ENCODE peak calls at places on chromosomes 3 and 15, in five cellular contexts. One of them, this sample, is unnamed. For H3K36me3 and H3K4me1, the result is how much of the 10 kb centered on the place peaks cover.

GRCh38 chr3:60803156-60803555 is 448.1 kb downstream of the FHIT start:
- DNase-seq in cardiac muscle cell: no peak
- DNase-seq in K562: no peak
- DNase-seq in IMR-90: no peak
- DNase-seq in spleen: no peak
- DNase-seq in this sample: no peak

GRCh38 chr15:79990997-79991334 is 20.0 kb upstream of the BCL2A1 start:
- DNase-seq in spleen: no peak
- DNase-seq in IMR-90: no peak
- DNase-seq in K562: no peak
- DNase-seq in cardiac muscle cell: no peak
- DNase-seq in this sample: no peak

GRCh38 chr3:42822828-42823227 is 13.6 kb downstream of the ACKR2 start:
- DNase-seq in spleen: no peak
- DNase-seq in cardiac muscle cell: no peak
- DNase-seq in K562: no peak
- DNase-seq in IMR-90: peak
- DNase-seq in this sample: no peak

GRCh38 chr3:85939026-85939616 is 980.3 kb downstream of the CADM2 start:
- DNase-seq in cardiac muscle cell: no peak
- DNase-seq in K562: no peak
- DNase-seq in spleen: no peak
- DNase-seq in IMR-90: no peak
- DNase-seq in this sample: no peak

GRCh38 chr3:81437683-81438082 is 323.8 kb downstream of the GBE1 start:
- DNase-seq in cardiac muscle cell: no peak
- DNase-seq in spleen: no peak
- DNase-seq in K562: no peak
- DNase-seq in IMR-90: no peak
- DNase-seq in this sample: no peak

GRCh38 chr3:174325834-174326705 is 533.1 kb upstream of the NAALADL2 start:
- DNase-seq in K562: no peak
- DNase-seq in IMR-90: peak
- DNase-seq in spleen: no peak
- DNase-seq in cardiac muscle cell: peak
- DNase-seq in this sample: no peak

GRCh38 chr15:90306560-90306959 is 41.1 kb downstream of the NGRN start:
- DNase-seq in cardiac muscle cell: no peak
- DNase-seq in IMR-90: no peak
- DNase-seq in spleen: no peak
- DNase-seq in K562: no peak
- DNase-seq in this sample: no peak

GRCh38 chr3:36993326-36994283 is at the start of gene MLH1:
- DNase-seq in K562: peak
- DNase-seq in IMR-90: peak
- DNase-seq in cardiac muscle cell: peak
- DNase-seq in spleen: peak
- DNase-seq in this sample: peak

GRCh38 chr3:14633819-14634424 is 17.6 kb upstream of the CCDC174 start:
- DNase-seq in cardiac muscle cell: peak
- DNase-seq in K562: peak
- DNase-seq in IMR-90: peak
- DNase-seq in spleen: peak
- DNase-seq in this sample: peak

GRCh38 chr15:49686626-49687025 is 65.8 kb downstream of the DTWD1 start:
- DNase-seq in IMR-90: peak
- DNase-seq in K562: no peak
- DNase-seq in spleen: no peak
- DNase-seq in cardiac muscle cell: peak
- DNase-seq in this sample: no peak

GRCh38 chr3:193843447-193844301 is 250.7 kb downstream of the OPA1 start:
- DNase-seq in K562: peak
- DNase-seq in spleen: no peak
- DNase-seq in IMR-90: no peak
- DNase-seq in cardiac muscle cell: no peak
- DNase-seq in this sample: peak
- H3K36me3 ChIP-seq in K562: under half
- H3K36me3 ChIP-seq in spleen: under half
- H3K36me3 ChIP-seq in IMR-90: under half
- H3K36me3 ChIP-seq in cardiac muscle cell: under half
- H3K36me3 ChIP-seq in this sample: under half

GRCh38 chr3:45646051-45646585 is 43.1 kb upstream of the SACM1L start:
- DNase-seq in K562: no peak
- DNase-seq in spleen: no peak
- DNase-seq in IMR-90: no peak
- DNase-seq in cardiac muscle cell: no peak
- DNase-seq in this sample: peak
- H3K4me1 ChIP-seq in K562: under half
- H3K4me1 ChIP-seq in spleen: under half
- H3K4me1 ChIP-seq in IMR-90: under half
- H3K4me1 ChIP-seq in cardiac muscle cell: under half
- H3K4me1 ChIP-seq in this sample: under half

DNA sequence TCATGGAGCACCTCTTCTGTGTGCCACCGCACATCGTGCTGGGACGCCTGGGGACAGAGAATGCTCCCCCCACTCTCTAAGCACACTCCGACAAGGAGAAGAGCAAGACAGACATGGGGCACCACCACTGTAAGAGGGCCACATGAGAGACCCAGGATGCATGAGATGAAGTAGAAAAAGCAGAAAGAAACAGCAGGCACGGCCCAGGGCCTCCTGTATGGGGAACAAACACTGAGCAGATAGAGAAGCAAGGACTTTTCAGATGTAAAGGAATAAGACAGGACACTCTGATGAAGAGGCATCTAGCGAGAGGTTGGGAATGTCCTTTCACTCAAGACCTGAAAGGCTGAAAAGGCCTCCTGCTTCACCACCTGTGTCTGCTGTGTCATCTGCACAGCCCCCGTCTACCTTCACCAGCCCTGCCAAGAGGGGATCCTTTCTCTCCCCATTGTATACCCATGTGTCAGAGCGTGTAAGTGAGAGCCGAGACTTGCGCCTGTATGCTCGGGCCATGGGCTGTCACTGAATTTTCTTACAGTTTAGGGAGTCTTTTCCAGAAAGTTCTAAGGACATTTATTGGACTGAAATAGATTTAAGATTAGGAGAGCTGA is 125.6 kb downstream of the LRRK1 start:
- DNase-seq in cardiac muscle cell: no peak
- DNase-seq in IMR-90: no peak
- DNase-seq in K562: no peak
- DNase-seq in spleen: peak
- DNase-seq in this sample: peak
- H3K36me3 ChIP-seq in cardiac muscle cell: under half
- H3K36me3 ChIP-seq in IMR-90: under half
- H3K36me3 ChIP-seq in K562: under half
- H3K36me3 ChIP-seq in spleen: half or more
- H3K36me3 ChIP-seq in this sample: under half

DNA sequence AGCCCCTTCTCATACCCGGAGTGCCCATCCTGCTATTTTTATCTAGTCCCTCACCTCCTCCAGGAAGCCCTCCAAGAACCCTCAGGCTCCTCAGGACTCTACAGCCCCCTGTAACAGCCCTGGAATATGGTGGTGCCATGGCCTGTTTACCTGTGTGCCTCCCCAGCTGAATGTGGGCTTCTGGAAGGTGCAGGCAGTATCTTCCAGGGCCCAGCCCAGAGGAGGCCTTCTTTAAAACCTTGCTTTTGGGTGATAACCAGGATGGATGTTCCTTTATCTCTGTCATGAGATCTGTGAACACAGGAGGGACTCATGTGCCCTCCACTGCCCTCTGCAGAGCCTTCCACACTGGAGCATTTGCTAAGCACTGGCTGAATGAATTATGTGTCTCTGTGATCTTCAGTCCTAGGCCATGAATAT is 36.7 kb upstream of the MRPS22 start:
- DNase-seq in spleen: no peak
- DNase-seq in K562: peak
- DNase-seq in cardiac muscle cell: no peak
- DNase-seq in IMR-90: no peak
- DNase-seq in this sample: no peak
- H3K4me1 ChIP-seq in spleen: under half
- H3K4me1 ChIP-seq in K562: half or more
- H3K4me1 ChIP-seq in cardiac muscle cell: under half
- H3K4me1 ChIP-seq in IMR-90: under half
- H3K4me1 ChIP-seq in this sample: under half

DNA sequence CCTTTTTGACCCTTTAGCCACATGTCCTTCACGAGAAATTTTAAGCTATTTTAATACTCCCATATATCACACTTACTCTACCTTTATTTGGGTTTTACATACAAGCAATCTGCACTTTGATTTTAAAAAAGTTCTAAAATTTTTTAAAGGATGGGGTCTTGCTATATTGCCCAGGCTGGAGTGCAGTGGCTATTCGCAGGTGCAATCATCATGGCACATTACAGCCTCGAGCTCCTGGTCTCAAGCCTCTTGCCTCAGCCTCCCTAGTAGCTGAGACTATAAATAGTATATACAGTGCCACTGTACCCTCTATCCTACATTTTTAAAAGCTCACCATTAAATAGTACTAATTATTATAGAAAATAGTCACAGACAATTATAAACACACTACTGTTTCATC is 29.9 kb downstream of the NIT2 start:
- DNase-seq in cardiac muscle cell: no peak
- DNase-seq in IMR-90: no peak
- DNase-seq in K562: no peak
- DNase-seq in spleen: no peak
- DNase-seq in this sample: no peak
- H3K36me3 ChIP-seq in cardiac muscle cell: half or more
- H3K36me3 ChIP-seq in IMR-90: under half
- H3K36me3 ChIP-seq in K562: half or more
- H3K36me3 ChIP-seq in spleen: half or more
- H3K36me3 ChIP-seq in this sample: under half

GRCh38 chr3:159672728-159673471 is 315.7 kb upstream of the IL12A start:
- DNase-seq in IMR-90: no peak
- DNase-seq in K562: no peak
- DNase-seq in spleen: no peak
- DNase-seq in cardiac muscle cell: no peak
- DNase-seq in this sample: no peak
- H3K4me1 ChIP-seq in IMR-90: under half
- H3K4me1 ChIP-seq in K562: under half
- H3K4me1 ChIP-seq in spleen: under half
- H3K4me1 ChIP-seq in cardiac muscle cell: under half
- H3K4me1 ChIP-seq in this sample: under half

GRCh38 chr3:195873971-195874370 is 34.4 kb downstream of the TNK2 start:
- DNase-seq in K562: no peak
- DNase-seq in cardiac muscle cell: no peak
- DNase-seq in spleen: no peak
- DNase-seq in IMR-90: peak
- DNase-seq in this sample: no peak
- H3K36me3 ChIP-seq in K562: under half
- H3K36me3 ChIP-seq in cardiac muscle cell: under half
- H3K36me3 ChIP-seq in spleen: half or more
- H3K36me3 ChIP-seq in IMR-90: under half
- H3K36me3 ChIP-seq in this sample: under half

GRCh38 chr3:187139126-187139894 is at the start of gene RPL39L:
- DNase-seq in spleen: peak
- DNase-seq in cardiac muscle cell: peak
- DNase-seq in K562: peak
- DNase-seq in IMR-90: peak
- DNase-seq in this sample: peak

GRCh38 chr3:187136347-187136746 is 2.9 kb downstream of the RPL39L start:
- DNase-seq in spleen: no peak
- DNase-seq in cardiac muscle cell: no peak
- DNase-seq in K562: no peak
- DNase-seq in IMR-90: no peak
- DNase-seq in this sample: no peak

GRCh38 chr3:187139895-187140253 is 578 bp upstream of the RPL39L start:
- DNase-seq in cardiac muscle cell: no peak
- DNase-seq in IMR-90: no peak
- DNase-seq in K562: no peak
- DNase-seq in spleen: no peak
- DNase-seq in this sample: no peak

GRCh38 chr3:187132666-187133065 is 6.6 kb downstream of the RPL39L start:
- DNase-seq in K562: no peak
- DNase-seq in cardiac muscle cell: no peak
- DNase-seq in spleen: no peak
- DNase-seq in IMR-90: no peak
- DNase-seq in this sample: no peak

DNA sequence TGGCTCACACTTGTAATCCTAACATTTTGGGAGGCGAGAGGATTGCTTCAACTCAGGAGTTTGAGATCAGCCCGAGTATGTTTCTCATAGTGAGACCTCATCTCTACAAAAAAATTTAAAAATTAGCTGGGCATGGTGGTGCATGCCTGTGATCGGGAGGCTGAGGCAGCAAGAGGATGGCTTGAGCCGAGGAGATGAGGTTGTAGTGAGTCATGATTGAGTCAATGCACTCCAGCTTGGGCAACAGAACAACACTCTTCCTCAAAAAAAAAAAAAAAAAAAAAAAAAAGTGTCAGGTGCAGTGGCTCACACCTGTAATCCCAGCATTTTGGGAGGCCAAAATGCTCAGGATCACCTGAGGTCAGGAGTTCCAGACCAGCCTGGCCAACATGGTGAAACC is 2.4 kb downstream of the RPL39L start:
- DNase-seq in spleen: no peak
- DNase-seq in K562: no peak
- DNase-seq in cardiac muscle cell: peak
- DNase-seq in IMR-90: peak
- DNase-seq in this sample: no peak
- H3K4me1 ChIP-seq in spleen: under half
- H3K4me1 ChIP-seq in K562: under half
- H3K4me1 ChIP-seq in cardiac muscle cell: under half
- H3K4me1 ChIP-seq in IMR-90: under half
- H3K4me1 ChIP-seq in this sample: under half

DNA sequence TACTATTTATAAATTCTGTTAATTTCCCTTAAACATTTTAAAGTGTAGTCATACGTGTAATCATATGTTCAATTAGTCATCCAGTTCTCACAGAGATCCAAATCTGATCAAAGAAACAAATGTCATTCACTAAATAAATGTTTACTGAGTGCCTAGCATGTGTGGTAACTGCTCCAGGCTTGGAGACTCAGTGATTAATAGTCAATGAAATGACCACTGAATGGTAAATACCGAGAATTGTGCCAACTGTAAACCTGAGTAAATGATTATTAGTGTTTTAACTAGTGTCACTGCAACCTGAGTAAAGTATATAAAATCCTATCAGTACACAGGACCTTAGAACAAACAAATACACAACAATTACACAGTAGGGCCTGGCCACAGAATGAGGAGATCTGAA is 52.3 kb downstream of the SH3GL3 start:
- DNase-seq in IMR-90: no peak
- DNase-seq in K562: no peak
- DNase-seq in cardiac muscle cell: no peak
- DNase-seq in spleen: no peak
- DNase-seq in this sample: no peak
- H3K36me3 ChIP-seq in IMR-90: under half
- H3K36me3 ChIP-seq in K562: under half
- H3K36me3 ChIP-seq in cardiac muscle cell: under half
- H3K36me3 ChIP-seq in spleen: under half
- H3K36me3 ChIP-seq in this sample: under half

This sample was measured in transverse colon.